ENCODE peak calls at places on chromosomes 2 and 18, in four cellular contexts. One of them, this sample, is unnamed.
A peak's percentile ranks its signal among the peaks of the same experiment; 100 is the strongest.

GRCh38 chr2:201172279-201172678 is 10.7 kb upstream of the CASP10 start:
- DNase-seq in body of pancreas: no peak
- DNase-seq in GM06990: no peak
- DNase-seq in dorsolateral prefrontal cortex: no peak
- DNase-seq in this sample: no peak

GRCh38 chr2:166170356-166170755 is 42.5 kb upstream of the SCN1A start:
- DNase-seq in GM06990: no peak
- DNase-seq in dorsolateral prefrontal cortex: no peak
- DNase-seq in body of pancreas: no peak
- DNase-seq in this sample: peak; percentile 68

GRCh38 chr18:51135361-51135760 is 62.1 kb downstream of the MEX3C start:
- DNase-seq in dorsolateral prefrontal cortex: no peak
- DNase-seq in body of pancreas: no peak
- DNase-seq in GM06990: no peak
- DNase-seq in this sample: peak; percentile 74

GRCh38 chr18:57792741-57793629 is 10.1 kb downstream of the ATP8B1 start:
- DNase-seq in dorsolateral prefrontal cortex: no peak
- DNase-seq in GM06990: no peak
- DNase-seq in body of pancreas: no peak
- DNase-seq in this sample: no peak

GRCh38 chr2:100606332-100606731 is 43.5 kb downstream of the PDCL3 start:
- DNase-seq in GM06990: no peak
- DNase-seq in body of pancreas: no peak
- DNase-seq in dorsolateral prefrontal cortex: no peak
- DNase-seq in this sample: no peak

GRCh38 chr2:127029652-127030051 is 77.3 kb downstream of the BIN1 start:
- DNase-seq in GM06990: no peak
- DNase-seq in body of pancreas: no peak
- DNase-seq in dorsolateral prefrontal cortex: no peak
- DNase-seq in this sample: peak; percentile 53

GRCh38 chr18:44884446-44884845 is 203.8 kb downstream of the SETBP1 start:
- DNase-seq in dorsolateral prefrontal cortex: no peak
- DNase-seq in body of pancreas: no peak
- DNase-seq in GM06990: no peak
- DNase-seq in this sample: peak; percentile 62

GRCh38 chr2:74259191-74259590 is 60.8 kb downstream of the MTHFD2 start:
- DNase-seq in dorsolateral prefrontal cortex: no peak
- DNase-seq in GM06990: no peak
- DNase-seq in body of pancreas: peak; percentile 19
- DNase-seq in this sample: no peak

GRCh38 chr2:207676827-207677354 is 34.5 kb upstream of the CCNYL1 start:
- DNase-seq in dorsolateral prefrontal cortex: no peak
- DNase-seq in GM06990: peak; percentile 28
- DNase-seq in body of pancreas: no peak
- DNase-seq in this sample: peak; percentile 73

GRCh38 chr2:11667194-11667593 is 2.8 kb downstream of the NTSR2 start:
- DNase-seq in GM06990: no peak
- DNase-seq in dorsolateral prefrontal cortex: no peak
- DNase-seq in body of pancreas: no peak
- DNase-seq in this sample: no peak

GRCh38 chr2:11667866-11668637 is 1.9 kb downstream of the NTSR2 start:
- DNase-seq in body of pancreas: no peak
- DNase-seq in dorsolateral prefrontal cortex: no peak
- DNase-seq in GM06990: no peak
- DNase-seq in this sample: no peak

GRCh38 chr2:11672404-11672803 is 2.4 kb upstream of the NTSR2 start:
- DNase-seq in GM06990: no peak
- DNase-seq in dorsolateral prefrontal cortex: no peak
- DNase-seq in body of pancreas: no peak
- DNase-seq in this sample: no peak

GRCh38 chr2:11665510-11666362 is 4.3 kb downstream of the NTSR2 start:
- DNase-seq in dorsolateral prefrontal cortex: no peak
- DNase-seq in body of pancreas: no peak
- DNase-seq in GM06990: no peak
- DNase-seq in this sample: no peak

DNA sequence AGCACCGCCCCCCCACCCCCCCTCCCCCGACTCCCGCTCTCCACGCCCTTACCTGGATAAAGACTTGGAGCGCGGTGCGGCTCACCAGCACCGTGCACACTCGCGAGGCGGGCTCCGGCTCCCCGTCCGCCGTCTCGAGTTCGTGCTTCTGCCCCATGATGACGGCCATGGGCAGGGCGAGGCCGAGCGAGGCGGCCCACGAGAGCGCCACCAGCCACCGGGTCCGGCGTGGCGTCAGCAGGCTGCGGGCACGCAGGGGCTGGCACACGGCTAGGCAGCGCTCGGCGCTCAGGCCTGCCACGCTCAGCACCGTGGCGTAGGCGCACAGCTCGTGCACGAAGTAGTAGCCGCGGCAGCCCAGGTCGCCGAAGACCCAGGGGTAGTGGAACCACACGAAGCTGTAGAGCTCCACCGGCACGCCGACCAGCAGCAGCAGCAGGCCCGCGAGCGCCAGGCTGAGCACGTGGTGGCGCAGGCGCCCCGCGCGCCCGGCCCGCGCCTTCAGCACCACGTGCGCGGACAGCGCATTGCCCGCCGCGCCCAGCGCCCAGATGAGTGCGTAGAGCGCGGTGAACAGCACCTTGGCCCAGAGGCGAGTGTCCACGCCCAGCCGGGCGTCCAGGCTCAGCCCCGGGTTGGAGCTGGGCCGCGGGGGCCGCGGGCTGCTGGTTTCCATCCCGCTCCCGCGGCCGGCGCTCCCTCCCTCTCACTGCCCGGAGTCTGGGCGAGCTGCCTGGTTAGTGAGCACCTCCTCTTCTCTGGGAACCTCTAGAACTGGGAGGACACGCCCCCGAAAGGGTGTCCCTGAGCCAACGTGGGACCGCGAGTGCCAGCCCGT is at the start of gene NTSR2:
- DNase-seq in dorsolateral prefrontal cortex: peak; percentile 64
- DNase-seq in body of pancreas: peak; percentile 69
- DNase-seq in GM06990: no peak
- DNase-seq in this sample: peak; percentile 57
- H3K4me3 ChIP-seq in dorsolateral prefrontal cortex: peak within 1 kb of the TSS; percentile 53
- H3K4me3 ChIP-seq in body of pancreas: no peak within 1 kb of the TSS
- H3K4me3 ChIP-seq in GM06990: no peak within 1 kb of the TSS
- H3K4me3 ChIP-seq in this sample: no peak within 1 kb of the TSS

DNA sequence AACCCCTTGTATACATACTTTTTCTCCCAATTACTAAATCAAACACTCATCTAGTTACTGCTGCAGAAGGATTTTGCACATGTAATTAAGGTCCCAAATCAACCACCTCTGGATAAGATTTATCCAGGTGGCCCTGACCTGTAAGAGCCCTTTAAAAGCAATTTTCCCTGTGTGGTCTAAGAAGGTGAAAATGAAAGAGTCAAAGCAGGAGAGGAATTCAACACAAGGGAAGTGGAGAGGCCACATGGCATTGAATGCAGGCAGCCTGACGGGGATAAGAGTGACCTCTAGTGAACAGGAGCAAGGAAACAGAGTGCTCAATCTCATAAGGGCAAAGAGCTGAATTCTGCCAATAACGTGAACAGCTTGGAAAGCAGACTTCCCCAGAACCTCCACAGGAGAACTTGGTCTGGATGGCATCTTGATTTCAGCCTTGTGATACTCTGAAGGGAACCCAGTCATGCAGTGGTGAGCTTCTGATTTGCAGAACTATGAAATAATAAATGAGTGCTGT is 27.2 kb downstream of the PPP3R1 start:
- DNase-seq in body of pancreas: peak; percentile 26
- DNase-seq in GM06990: no peak
- DNase-seq in dorsolateral prefrontal cortex: no peak
- DNase-seq in this sample: peak; percentile 54
- TF ChIP-seq CTCF in body of pancreas: no peak
- TF ChIP-seq CTCF in GM06990: peak; percentile 59
- TF ChIP-seq CTCF in dorsolateral prefrontal cortex: no peak
- TF ChIP-seq CTCF in this sample: peak; percentile 43

DNA sequence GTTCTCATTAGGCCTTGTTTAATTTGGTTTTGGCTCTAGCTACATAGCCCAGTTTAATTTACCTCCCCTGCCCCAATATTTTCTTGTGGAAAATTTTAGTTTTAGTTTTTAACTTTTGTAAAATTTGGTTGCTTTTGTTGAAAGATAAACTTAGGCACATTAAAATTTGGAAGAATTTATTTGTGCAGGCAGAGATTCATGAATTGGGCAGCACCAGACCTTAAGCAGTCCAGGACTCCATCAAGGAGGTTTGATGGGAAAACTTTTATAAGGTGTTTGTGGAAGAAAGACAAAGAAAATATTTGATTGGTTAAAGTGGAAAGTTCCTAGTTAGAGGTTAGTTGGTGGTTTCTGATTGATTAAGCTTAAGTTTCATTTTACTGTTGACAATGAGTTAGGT is 16.4 kb upstream of the PNPT1 start:
- DNase-seq in body of pancreas: no peak
- DNase-seq in dorsolateral prefrontal cortex: no peak
- DNase-seq in GM06990: no peak
- DNase-seq in this sample: no peak
- H3K4me3 ChIP-seq in body of pancreas: no peak overlapping the region
- H3K4me3 ChIP-seq in dorsolateral prefrontal cortex: no peak overlapping the region
- H3K4me3 ChIP-seq in GM06990: no peak overlapping the region
- H3K4me3 ChIP-seq in this sample: no peak overlapping the region

GRCh38 chr2:142678164-142678563 is 199.3 kb upstream of the KYNU start:
- DNase-seq in dorsolateral prefrontal cortex: no peak
- DNase-seq in body of pancreas: no peak
- DNase-seq in GM06990: no peak
- DNase-seq in this sample: no peak

GRCh38 chr2:142681952-142682351 is 195.5 kb upstream of the KYNU start:
- DNase-seq in body of pancreas: no peak
- DNase-seq in dorsolateral prefrontal cortex: no peak
- DNase-seq in GM06990: no peak
- DNase-seq in this sample: no peak

GRCh38 chr2:142687075-142687474 is 190.4 kb upstream of the KYNU start:
- DNase-seq in GM06990: no peak
- DNase-seq in dorsolateral prefrontal cortex: no peak
- DNase-seq in body of pancreas: no peak
- DNase-seq in this sample: no peak

GRCh38 chr2:142684667-142685066 is 192.8 kb upstream of the KYNU start:
- DNase-seq in dorsolateral prefrontal cortex: no peak
- DNase-seq in body of pancreas: no peak
- DNase-seq in GM06990: no peak
- DNase-seq in this sample: no peak

DNA sequence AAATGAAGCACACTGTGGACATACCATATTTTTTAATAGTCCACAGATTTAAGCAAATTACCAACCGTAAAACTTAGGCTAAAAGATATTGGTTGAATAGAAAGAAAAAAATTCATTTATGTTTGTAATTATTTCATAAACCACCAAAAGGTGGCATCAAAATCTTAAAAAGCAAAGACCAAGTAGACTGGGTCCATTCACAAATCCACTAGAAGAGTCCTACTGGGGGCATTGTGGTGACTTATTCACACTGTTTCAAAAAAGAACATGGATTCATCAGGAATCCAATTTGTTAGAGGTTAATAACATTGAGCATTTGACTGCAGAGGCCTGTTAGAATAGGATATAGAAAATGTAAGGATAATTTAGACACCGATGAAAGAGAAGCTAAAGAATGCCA is 194.9 kb upstream of the KYNU start:
- DNase-seq in body of pancreas: no peak
- DNase-seq in dorsolateral prefrontal cortex: no peak
- DNase-seq in GM06990: no peak
- DNase-seq in this sample: peak; percentile 50
- TF ChIP-seq CTCF in body of pancreas: no peak
- TF ChIP-seq CTCF in dorsolateral prefrontal cortex: peak; percentile 55
- TF ChIP-seq CTCF in GM06990: peak; percentile 5
- TF ChIP-seq CTCF in this sample: no peak

DNA sequence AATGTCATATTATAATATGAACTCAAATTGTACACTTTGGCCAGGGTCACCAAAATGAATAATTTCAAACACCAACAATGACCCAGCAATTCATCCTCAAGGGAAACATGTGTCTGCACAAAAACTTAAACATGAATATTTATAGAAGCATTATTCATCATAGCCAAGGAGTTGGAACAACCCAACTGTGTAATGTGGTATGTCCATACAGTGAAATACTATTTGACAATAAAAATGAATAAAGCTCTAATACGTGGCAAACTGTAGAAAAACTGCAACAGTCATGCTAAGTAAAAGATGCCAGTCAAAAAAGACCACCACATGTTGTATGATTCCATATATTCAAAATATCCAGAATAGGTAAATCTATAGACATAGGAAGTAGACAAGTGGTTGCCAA is 294.6 kb upstream of the CCDC68 start:
- DNase-seq in dorsolateral prefrontal cortex: no peak
- DNase-seq in body of pancreas: no peak
- DNase-seq in GM06990: no peak
- DNase-seq in this sample: no peak
- H3K4me3 ChIP-seq in dorsolateral prefrontal cortex: no peak overlapping the region
- H3K4me3 ChIP-seq in body of pancreas: no peak overlapping the region
- H3K4me3 ChIP-seq in GM06990: no peak overlapping the region
- H3K4me3 ChIP-seq in this sample: no peak overlapping the region

GRCh38 chr2:35973132-35973736 is 382.3 kb upstream of the CRIM1 start:
- DNase-seq in body of pancreas: no peak
- DNase-seq in dorsolateral prefrontal cortex: no peak
- DNase-seq in GM06990: no peak
- DNase-seq in this sample: peak; percentile 1

GRCh38 chr2:35973737-35974132 is 381.8 kb upstream of the CRIM1 start:
- DNase-seq in GM06990: no peak
- DNase-seq in body of pancreas: peak; percentile 67
- DNase-seq in dorsolateral prefrontal cortex: no peak
- DNase-seq in this sample: no peak

GRCh38 chr2:35976611-35977010 is 379.0 kb upstream of the CRIM1 start:
- DNase-seq in dorsolateral prefrontal cortex: no peak
- DNase-seq in body of pancreas: no peak
- DNase-seq in GM06990: no peak
- DNase-seq in this sample: no peak

DNA sequence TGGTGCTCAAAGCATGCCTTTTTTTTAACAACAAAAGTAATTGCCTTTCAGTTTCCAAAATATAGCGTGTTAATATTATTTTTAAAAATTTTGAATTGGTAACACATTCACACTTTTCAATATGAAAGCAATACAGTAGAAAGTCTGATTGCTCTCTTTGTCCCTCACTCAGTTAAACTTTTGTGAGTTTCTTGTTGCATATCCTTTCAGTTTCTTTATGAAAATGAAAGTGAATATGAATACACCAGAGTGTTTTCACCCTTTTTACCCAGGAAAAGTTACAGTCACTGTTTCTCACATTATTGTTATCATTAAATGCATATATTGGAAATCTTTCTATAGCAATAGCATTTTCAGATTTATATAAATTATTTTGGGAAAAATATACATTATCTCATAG is 377.4 kb upstream of the CRIM1 start:
- DNase-seq in dorsolateral prefrontal cortex: no peak
- DNase-seq in body of pancreas: no peak
- DNase-seq in GM06990: no peak
- DNase-seq in this sample: no peak
- TF ChIP-seq CTCF in dorsolateral prefrontal cortex: no peak
- TF ChIP-seq CTCF in body of pancreas: no peak
- TF ChIP-seq CTCF in GM06990: no peak
- TF ChIP-seq CTCF in this sample: no peak

This sample was measured in fibroblast of mammary gland.